ENCODE peak calls at places on chromosomes 1 and 21, in eight cellular contexts. F is PC-3; W is A549; M is GM23338; L is thoracic aorta; B is uterus; E is tibial nerve; V is CD4-positive, alpha-beta memory T cell. H is an unnamed sample.

GRCh38 chr1:184150776-184151531 is 99.4 kb downstream of the TSEN15 start:
- DNase-seq in F (no peak), V (no peak), L (no peak), E (no peak), B (no peak), M (no peak), W (no peak), H (no peak)

GRCh38 chr1:76287917-76288316 is 213.4 kb downstream of the ST6GALNAC3 start:
- DNase-seq in V (no peak), E (no peak), L (no peak), B (no peak), F (peak; percentile 14), M (no peak), W (no peak), H (no peak)

GRCh38 chr1:156897078-156897825 is 3.7 kb downstream of the PEAR1 start:
- DNase-seq in E (no peak), L (no peak), W (peak; percentile 75), M (no peak), V (no peak), F (peak; percentile 74), B (no peak), H (no peak)

GRCh38 chr1:200856716-200857352 is 15.9 kb upstream of the GPR25 start:
- DNase-seq in V (no peak), M (no peak), W (no peak), F (no peak), B (no peak), E (no peak), L (no peak), H (no peak)

GRCh38 chr1:91515994-91516393 is 15.3 kb downstream of the CDC7 start:
- DNase-seq in W (no peak), V (no peak), L (no peak), B (no peak), F (no peak), M (no peak), E (no peak), H (no peak)

GRCh38 chr1:184002071-184002470 is 35.5 kb downstream of the COLGALT2 start:
- DNase-seq in B (no peak), L (no peak), F (peak; percentile 84), E (no peak), M (no peak), V (no peak), W (no peak), H (no peak)

GRCh38 chr1:59322394-59323179 is 25.7 kb downstream of the FGGY start:
- DNase-seq in E (no peak), V (no peak), W (no peak), F (no peak), B (no peak), L (no peak), M (no peak), H (no peak)

GRCh38 chr1:243559575-243560172 is 290.4 kb downstream of the AKT3 start:
- DNase-seq in L (no peak), F (peak; percentile 67), M (no peak), W (peak; percentile 8), E (no peak), V (no peak), B (no peak), H (no peak)

GRCh38 chr1:162991444-162991843 is 77.7 kb upstream of the RGS4 start:
- DNase-seq in E (no peak), W (no peak), B (no peak), F (no peak), V (no peak), L (no peak), M (no peak), H (no peak)

GRCh38 chr1:30759718-30760281 is 2.2 kb upstream of the LAPTM5 start:
- DNase-seq in V (peak; percentile 87), E (no peak), B (no peak), F (no peak), L (no peak), W (no peak), M (peak; percentile 32), H (peak; percentile 74)
- H3K4me3 ChIP-seq in V (peak overlapping the region; percentile 12), E (no peak overlapping the region), B (no peak overlapping the region), F (no peak overlapping the region), L (no peak overlapping the region), W (no peak overlapping the region), M (no peak overlapping the region), H (peak overlapping the region; percentile 42)

DNA sequence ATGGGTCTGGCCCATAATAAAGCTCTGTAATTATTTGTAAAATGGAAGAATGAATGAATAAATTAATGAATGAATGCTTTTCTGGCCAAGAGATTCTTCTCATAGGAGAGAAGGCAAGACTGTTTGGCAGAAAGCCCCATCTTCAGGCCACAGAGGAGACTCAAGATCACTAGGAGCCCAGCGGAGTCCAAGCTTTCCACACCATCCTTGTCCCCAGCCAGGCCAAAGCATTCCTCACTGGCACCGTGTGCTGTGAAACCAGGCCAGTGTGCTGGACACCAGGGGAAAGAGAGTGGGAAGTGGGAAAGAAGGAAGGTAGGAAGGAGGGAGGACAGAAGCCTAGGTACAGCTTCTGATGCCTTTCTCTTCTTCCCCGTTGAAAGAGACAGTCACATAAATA is 86.4 kb downstream of the PLXNA2 start:
- DNase-seq in M (no peak), L (no peak), F (no peak), V (no peak), B (no peak), E (no peak), W (no peak), H (no peak)
- H3K4me1 ChIP-seq in M (peaks cover 9% of the 10 kb centered on the region), L (peaks cover 19% of the 10 kb centered on the region), F (peaks cover 5% of the 10 kb centered on the region), V (no peaks in the 10 kb centered on the region), B (peaks cover 19% of the 10 kb centered on the region), E (peaks cover 14% of the 10 kb centered on the region), W (no peaks in the 10 kb centered on the region), H (no peaks in the 10 kb centered on the region)

GRCh38 chr1:26900001-26900814 is at the start of gene GPATCH3:
- DNase-seq in B (peak; percentile 93), E (peak; percentile 93), L (peak; percentile 89), M (peak; percentile 98), V (peak; percentile 89), F (peak; percentile 92), W (peak; percentile 86), H (peak; percentile 77)
- H3K27ac ChIP-seq in B (peak within 1 kb of the TSS; percentile 89), E (peak within 1 kb of the TSS; percentile 75), L (peak within 1 kb of the TSS; percentile 78), M (peak within 1 kb of the TSS; percentile 94), V (peak within 1 kb of the TSS; percentile 90), F (peak within 1 kb of the TSS; percentile 64), W (peak within 1 kb of the TSS; percentile 91), H (peak within 1 kb of the TSS; percentile 92)

GRCh38 chr1:234602334-234603220 is 7.4 kb downstream of the IRF2BP2 start:
- DNase-seq in E (no peak), L (no peak), M (no peak), B (no peak), W (peak; percentile 81), V (peak; percentile 60), F (peak; percentile 88), H (no peak)
- H3K4me3 ChIP-seq in E (no peak overlapping the region), L (peak overlapping the region; percentile 87), M (peak overlapping the region; percentile 72), B (no peak overlapping the region), W (peak overlapping the region; percentile 64), V (no peak overlapping the region), F (peak overlapping the region; percentile 78), H (peak overlapping the region; percentile 65)

GRCh38 chr21:15061284-15061683 is 3.5 kb downstream of the NRIP1 start:
- DNase-seq in M (no peak), F (no peak), W (no peak), B (no peak), L (no peak), V (no peak), E (no peak), H (no peak)

GRCh38 chr21:15060776-15061175 is 4.0 kb downstream of the NRIP1 start:
- DNase-seq in B (no peak), W (no peak), M (no peak), F (peak; percentile 40), E (no peak), V (no peak), L (no peak), H (no peak)

GRCh38 chr21:15057290-15057689 is 7.5 kb downstream of the NRIP1 start:
- DNase-seq in F (no peak), B (no peak), W (no peak), L (no peak), E (no peak), V (no peak), M (peak; percentile 47), H (no peak)

GRCh38 chr21:15058718-15059316 is 6.0 kb downstream of the NRIP1 start:
- DNase-seq in W (peak; percentile 5), V (no peak), F (peak; percentile 88), E (no peak), M (peak; percentile 32), L (no peak), B (no peak), H (no peak)

GRCh38 chr21:15059397-15059796 is 5.4 kb downstream of the NRIP1 start:
- DNase-seq in W (no peak), F (no peak), L (no peak), E (no peak), M (no peak), B (no peak), V (no peak), H (no peak)
- H3K4me1 ChIP-seq in W (peaks cover 49% of the 10 kb centered on the region), F (peaks cover 70% of the 10 kb centered on the region), L (peaks cover 35% of the 10 kb centered on the region), E (peaks cover 58% of the 10 kb centered on the region), M (peaks cover 53% of the 10 kb centered on the region), B (peaks cover 12% of the 10 kb centered on the region), V (peaks cover 59% of the 10 kb centered on the region), H (peaks cover 10% of the 10 kb centered on the region)

GRCh38 chr1:209768354-209768774 is 12.5 kb downstream of the TRAF3IP3 start:
- DNase-seq in L (no peak), M (no peak), W (no peak), V (peak; percentile 92), E (no peak), F (no peak), B (no peak), H (peak; percentile 76)
- H3K27ac ChIP-seq in L (peak overlapping the region; percentile 90), M (no peak overlapping the region), W (no peak overlapping the region), V (peak overlapping the region; percentile 79), E (no peak overlapping the region), F (no peak overlapping the region), B (peak overlapping the region; percentile 65), H (peak overlapping the region; percentile 75)